ENCODE peak calls at places on chromosomes 4 and X, in four cellular contexts. One of them, this sample, is unnamed.

GRCh38 chrX:40003071-40003981 is 94.4 kb downstream of the BCOR start:
- DNase-seq in tibial artery: no peak
- DNase-seq in heart left ventricle: no peak
- DNase-seq in CD4-positive, alpha-beta T cell: no peak
- DNase-seq in this sample: no peak

GRCh38 chr4:70197842-70198241 is 2.3 kb downstream of the ODAM start:
- DNase-seq in CD4-positive, alpha-beta T cell: no peak
- DNase-seq in heart left ventricle: no peak
- DNase-seq in tibial artery: no peak
- DNase-seq in this sample: no peak

GRCh38 chr4:179313823-179314222 is 1871.6 kb upstream of the AGA start:
- DNase-seq in tibial artery: no peak
- DNase-seq in heart left ventricle: no peak
- DNase-seq in CD4-positive, alpha-beta T cell: no peak
- DNase-seq in this sample: no peak

GRCh38 chr4:158182736-158183135 is 9.9 kb upstream of the GASK1B start:
- DNase-seq in CD4-positive, alpha-beta T cell: no peak
- DNase-seq in tibial artery: no peak
- DNase-seq in heart left ventricle: no peak
- DNase-seq in this sample: no peak

GRCh38 chr4:7852568-7853185 is 87.0 kb downstream of the AFAP1 start:
- DNase-seq in heart left ventricle: no peak
- DNase-seq in CD4-positive, alpha-beta T cell: no peak
- DNase-seq in tibial artery: no peak
- DNase-seq in this sample: no peak

GRCh38 chr4:158722291-158722916 is 792 bp downstream of the PPID start:
- DNase-seq in tibial artery: no peak
- DNase-seq in heart left ventricle: no peak
- DNase-seq in CD4-positive, alpha-beta T cell: no peak
- DNase-seq in this sample: no peak

GRCh38 chrX:72540318-72540717 is 32.3 kb downstream of the HDAC8 start:
- DNase-seq in heart left ventricle: no peak
- DNase-seq in tibial artery: no peak
- DNase-seq in CD4-positive, alpha-beta T cell: no peak
- DNase-seq in this sample: no peak

GRCh38 chr4:72858328-72858727 is 211.2 kb downstream of the COX18 start:
- DNase-seq in heart left ventricle: no peak
- DNase-seq in tibial artery: no peak
- DNase-seq in CD4-positive, alpha-beta T cell: no peak
- DNase-seq in this sample: no peak

GRCh38 chr4:39320381-39321115 is 45.6 kb downstream of the RFC1 start:
- DNase-seq in heart left ventricle: no peak
- DNase-seq in CD4-positive, alpha-beta T cell: no peak
- DNase-seq in tibial artery: no peak
- DNase-seq in this sample: no peak

DNA sequence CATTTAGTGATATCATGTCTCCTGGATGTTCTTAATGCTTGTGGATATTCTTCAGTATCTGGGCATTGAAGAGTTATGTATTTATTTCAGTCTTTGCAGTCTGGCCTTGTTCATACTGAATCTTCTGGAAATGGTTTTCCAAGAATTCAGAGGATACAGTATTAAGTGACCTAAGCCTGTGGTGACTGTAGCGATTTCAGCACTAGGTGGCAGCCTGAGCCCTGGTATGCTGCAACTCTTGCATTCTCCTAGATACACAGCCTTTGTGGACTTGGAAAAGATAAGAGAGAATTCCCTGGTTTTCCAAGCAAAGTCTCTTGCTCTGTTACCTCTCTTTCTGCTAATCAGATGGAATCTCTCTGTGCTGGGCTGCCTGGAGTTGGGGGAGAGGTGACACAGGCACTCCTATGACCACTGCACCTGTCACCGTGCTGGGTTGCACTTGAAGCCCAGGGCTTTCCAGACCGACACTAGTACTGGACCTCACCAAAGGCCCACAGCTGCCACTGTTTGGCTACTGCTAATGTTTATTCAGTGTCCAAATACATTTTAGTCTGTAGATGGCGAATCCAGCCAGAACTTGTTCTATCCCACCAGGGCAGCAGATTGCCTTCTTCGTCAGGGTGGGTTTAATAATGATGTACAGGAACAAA is 19.3 kb upstream of the SPIN2A start:
- DNase-seq in heart left ventricle: no peak
- DNase-seq in CD4-positive, alpha-beta T cell: no peak
- DNase-seq in tibial artery: no peak
- DNase-seq in this sample: peak; percentile 8
- TF ChIP-seq CTCF in heart left ventricle: peak; percentile 19
- TF ChIP-seq CTCF in CD4-positive, alpha-beta T cell: no peak
- TF ChIP-seq CTCF in tibial artery: no peak
- TF ChIP-seq CTCF in this sample: peak; percentile 58

GRCh38 chr4:182169987-182170386 is 73.2 kb upstream of the TENM3 start:
- DNase-seq in CD4-positive, alpha-beta T cell: no peak
- DNase-seq in tibial artery: no peak
- DNase-seq in heart left ventricle: no peak
- DNase-seq in this sample: no peak
- H3K27ac ChIP-seq in CD4-positive, alpha-beta T cell: no peak overlapping the region
- H3K27ac ChIP-seq in tibial artery: no peak overlapping the region
- H3K27ac ChIP-seq in heart left ventricle: no peak overlapping the region
- H3K27ac ChIP-seq in this sample: no peak overlapping the region

GRCh38 chr4:177097291-177097690 is 212.4 kb upstream of the NEIL3 start:
- DNase-seq in tibial artery: no peak
- DNase-seq in CD4-positive, alpha-beta T cell: no peak
- DNase-seq in heart left ventricle: no peak
- DNase-seq in this sample: no peak

GRCh38 chr4:177105526-177105925 is 204.1 kb upstream of the NEIL3 start:
- DNase-seq in heart left ventricle: no peak
- DNase-seq in CD4-positive, alpha-beta T cell: no peak
- DNase-seq in tibial artery: no peak
- DNase-seq in this sample: no peak

GRCh38 chr4:177100307-177100706 is 209.4 kb upstream of the NEIL3 start:
- DNase-seq in tibial artery: no peak
- DNase-seq in heart left ventricle: no peak
- DNase-seq in CD4-positive, alpha-beta T cell: no peak
- DNase-seq in this sample: no peak
- TF ChIP-seq CTCF in tibial artery: no peak
- TF ChIP-seq CTCF in heart left ventricle: no peak
- TF ChIP-seq CTCF in CD4-positive, alpha-beta T cell: no peak
- TF ChIP-seq CTCF in this sample: no peak

GRCh38 chr4:150656882-150657281 is 74.9 kb downstream of the MAB21L2 start:
- DNase-seq in tibial artery: no peak
- DNase-seq in CD4-positive, alpha-beta T cell: no peak
- DNase-seq in heart left ventricle: no peak
- DNase-seq in this sample: no peak

GRCh38 chr4:150664935-150665334 is 83.0 kb downstream of the MAB21L2 start:
- DNase-seq in heart left ventricle: no peak
- DNase-seq in tibial artery: no peak
- DNase-seq in CD4-positive, alpha-beta T cell: no peak
- DNase-seq in this sample: no peak

GRCh38 chr4:150662686-150663085 is 80.7 kb downstream of the MAB21L2 start:
- DNase-seq in heart left ventricle: no peak
- DNase-seq in CD4-positive, alpha-beta T cell: no peak
- DNase-seq in tibial artery: no peak
- DNase-seq in this sample: no peak
- H3K27ac ChIP-seq in heart left ventricle: no peak overlapping the region
- H3K27ac ChIP-seq in CD4-positive, alpha-beta T cell: no peak overlapping the region
- H3K27ac ChIP-seq in tibial artery: no peak overlapping the region
- H3K27ac ChIP-seq in this sample: no peak overlapping the region

GRCh38 chr4:83386931-83387897 is 52.6 kb upstream of the HPSE start:
- DNase-seq in tibial artery: no peak
- DNase-seq in CD4-positive, alpha-beta T cell: no peak
- DNase-seq in heart left ventricle: no peak
- DNase-seq in this sample: no peak
- TF ChIP-seq CTCF in tibial artery: no peak
- TF ChIP-seq CTCF in CD4-positive, alpha-beta T cell: no peak
- TF ChIP-seq CTCF in heart left ventricle: no peak
- TF ChIP-seq CTCF in this sample: no peak

This sample was measured in heart right ventricle.